ENCODE peak calls at places on chromosome X, in seven cellular contexts. One of them, this sample, is unnamed.

GRCh38 chrX:19879181-19879580 is 8.2 kb downstream of the SH3KBP1 start:
- DNase-seq in GM12865: no peak
- DNase-seq in lower lobe of right lung: no peak
- DNase-seq in astrocyte: no peak
- DNase-seq in breast epithelium: no peak
- DNase-seq in neural progenitor cell: no peak
- DNase-seq in cardiac fibroblast: no peak
- DNase-seq in this sample: no peak

GRCh38 chrX:13128104-13128503 is 83.7 kb upstream of the FAM9C start:
- DNase-seq in cardiac fibroblast: peak; percentile 60
- DNase-seq in GM12865: no peak
- DNase-seq in breast epithelium: no peak
- DNase-seq in lower lobe of right lung: no peak
- DNase-seq in neural progenitor cell: no peak
- DNase-seq in astrocyte: no peak
- DNase-seq in this sample: peak; percentile 66

GRCh38 chrX:16469870-16470269 is 180.1 kb upstream of the S100G start:
- DNase-seq in neural progenitor cell: peak; percentile 8
- DNase-seq in GM12865: peak; percentile 3
- DNase-seq in cardiac fibroblast: no peak
- DNase-seq in astrocyte: no peak
- DNase-seq in lower lobe of right lung: no peak
- DNase-seq in breast epithelium: no peak
- DNase-seq in this sample: no peak

GRCh38 chrX:30521440-30522182 is 56.0 kb downstream of the TASL start:
- DNase-seq in lower lobe of right lung: no peak
- DNase-seq in neural progenitor cell: peak; percentile 25
- DNase-seq in astrocyte: peak; percentile 24
- DNase-seq in GM12865: no peak
- DNase-seq in cardiac fibroblast: peak; percentile 78
- DNase-seq in breast epithelium: no peak
- DNase-seq in this sample: peak; percentile 65

GRCh38 chrX:50691820-50692219 is 122.2 kb downstream of the SHROOM4 start:
- DNase-seq in neural progenitor cell: peak; percentile 67
- DNase-seq in lower lobe of right lung: no peak
- DNase-seq in breast epithelium: no peak
- DNase-seq in astrocyte: no peak
- DNase-seq in cardiac fibroblast: peak; percentile 58
- DNase-seq in GM12865: peak; percentile 48
- DNase-seq in this sample: peak; percentile 53

GRCh38 chrX:45803383-45803921 is 602.8 kb upstream of the DIPK2B start:
- DNase-seq in lower lobe of right lung: no peak
- DNase-seq in breast epithelium: no peak
- DNase-seq in cardiac fibroblast: peak; percentile 95
- DNase-seq in neural progenitor cell: no peak
- DNase-seq in astrocyte: peak; percentile 93
- DNase-seq in GM12865: peak; percentile 12
- DNase-seq in this sample: peak; percentile 85

GRCh38 chrX:29797156-29797555 is 418.2 kb upstream of the MAGEB2 start:
- DNase-seq in cardiac fibroblast: no peak
- DNase-seq in breast epithelium: no peak
- DNase-seq in astrocyte: no peak
- DNase-seq in GM12865: no peak
- DNase-seq in neural progenitor cell: no peak
- DNase-seq in lower lobe of right lung: no peak
- DNase-seq in this sample: no peak

GRCh38 chrX:121121021-121121420 is 73.6 kb downstream of the GLUD2 start:
- DNase-seq in GM12865: no peak
- DNase-seq in lower lobe of right lung: no peak
- DNase-seq in cardiac fibroblast: no peak
- DNase-seq in astrocyte: no peak
- DNase-seq in neural progenitor cell: no peak
- DNase-seq in breast epithelium: no peak
- DNase-seq in this sample: no peak

GRCh38 chrX:124018031-124018430 is 56.5 kb downstream of the STAG2 start:
- DNase-seq in breast epithelium: no peak
- DNase-seq in neural progenitor cell: no peak
- DNase-seq in GM12865: no peak
- DNase-seq in cardiac fibroblast: peak; percentile 13
- DNase-seq in astrocyte: no peak
- DNase-seq in lower lobe of right lung: no peak
- DNase-seq in this sample: peak; percentile 16

GRCh38 chrX:136589966-136590365 is 58.0 kb downstream of the VGLL1 start:
- DNase-seq in breast epithelium: no peak
- DNase-seq in neural progenitor cell: no peak
- DNase-seq in GM12865: no peak
- DNase-seq in lower lobe of right lung: no peak
- DNase-seq in astrocyte: no peak
- DNase-seq in cardiac fibroblast: no peak
- DNase-seq in this sample: no peak

GRCh38 chrX:31580227-31580626 is 508.4 kb upstream of the FTHL17 start:
- DNase-seq in astrocyte: peak; percentile 25
- DNase-seq in lower lobe of right lung: no peak
- DNase-seq in cardiac fibroblast: peak; percentile 23
- DNase-seq in GM12865: no peak
- DNase-seq in breast epithelium: no peak
- DNase-seq in neural progenitor cell: no peak
- DNase-seq in this sample: no peak

GRCh38 chrX:40010550-40011364 is 87.0 kb downstream of the BCOR start:
- DNase-seq in lower lobe of right lung: no peak
- DNase-seq in breast epithelium: no peak
- DNase-seq in GM12865: no peak
- DNase-seq in astrocyte: no peak
- DNase-seq in cardiac fibroblast: no peak
- DNase-seq in neural progenitor cell: peak; percentile 58
- DNase-seq in this sample: no peak

GRCh38 chrX:37754518-37754917 is 25.3 kb upstream of the CYBB start:
- DNase-seq in neural progenitor cell: no peak
- DNase-seq in GM12865: peak; percentile 18
- DNase-seq in astrocyte: no peak
- DNase-seq in cardiac fibroblast: no peak
- DNase-seq in lower lobe of right lung: no peak
- DNase-seq in breast epithelium: no peak
- DNase-seq in this sample: no peak

GRCh38 chrX:20348139-20348538 is 81.4 kb upstream of the RPS6KA3 start:
- DNase-seq in astrocyte: no peak
- DNase-seq in cardiac fibroblast: no peak
- DNase-seq in breast epithelium: no peak
- DNase-seq in neural progenitor cell: no peak
- DNase-seq in lower lobe of right lung: no peak
- DNase-seq in GM12865: no peak
- DNase-seq in this sample: no peak

GRCh38 chrX:4668802-4669536 is 955.5 kb upstream of the PRKX start:
- DNase-seq in lower lobe of right lung: no peak
- DNase-seq in astrocyte: no peak
- DNase-seq in GM12865: no peak
- DNase-seq in breast epithelium: no peak
- DNase-seq in neural progenitor cell: no peak
- DNase-seq in cardiac fibroblast: no peak
- DNase-seq in this sample: no peak
- H3K4me3 ChIP-seq in lower lobe of right lung: no peak overlapping the region
- H3K4me3 ChIP-seq in astrocyte: no peak overlapping the region
- H3K4me3 ChIP-seq in GM12865: no peak overlapping the region
- H3K4me3 ChIP-seq in breast epithelium: no peak overlapping the region
- H3K4me3 ChIP-seq in neural progenitor cell: no peak overlapping the region
- H3K4me3 ChIP-seq in cardiac fibroblast: no peak overlapping the region
- H3K4me3 ChIP-seq in this sample: no peak overlapping the region

GRCh38 chrX:138026211-138026610 is 460.3 kb downstream of the ZIC3 start:
- DNase-seq in breast epithelium: no peak
- DNase-seq in cardiac fibroblast: peak; percentile 0
- DNase-seq in lower lobe of right lung: no peak
- DNase-seq in GM12865: peak; percentile 0
- DNase-seq in astrocyte: no peak
- DNase-seq in neural progenitor cell: no peak
- DNase-seq in this sample: peak; percentile 0
- TF ChIP-seq CTCF in breast epithelium: no peak
- TF ChIP-seq CTCF in cardiac fibroblast: no peak
- TF ChIP-seq CTCF in lower lobe of right lung: no peak
- TF ChIP-seq CTCF in GM12865: peak; percentile 34
- TF ChIP-seq CTCF in astrocyte: peak; percentile 27
- TF ChIP-seq CTCF in neural progenitor cell: peak; percentile 52
- TF ChIP-seq CTCF in this sample: peak; percentile 40

GRCh38 chrX:79154612-79155358 is 10.3 kb downstream of the GPR174 start:
- DNase-seq in neural progenitor cell: no peak
- DNase-seq in GM12865: no peak
- DNase-seq in lower lobe of right lung: no peak
- DNase-seq in astrocyte: no peak
- DNase-seq in breast epithelium: no peak
- DNase-seq in cardiac fibroblast: no peak
- DNase-seq in this sample: no peak

GRCh38 chrX:79147477-79147876 is 3.0 kb downstream of the GPR174 start:
- DNase-seq in cardiac fibroblast: no peak
- DNase-seq in breast epithelium: no peak
- DNase-seq in neural progenitor cell: no peak
- DNase-seq in lower lobe of right lung: no peak
- DNase-seq in GM12865: peak; percentile 49
- DNase-seq in astrocyte: no peak
- DNase-seq in this sample: no peak

GRCh38 chrX:79156818-79157217 is 12.3 kb downstream of the GPR174 start:
- DNase-seq in neural progenitor cell: no peak
- DNase-seq in breast epithelium: no peak
- DNase-seq in cardiac fibroblast: no peak
- DNase-seq in lower lobe of right lung: no peak
- DNase-seq in astrocyte: no peak
- DNase-seq in GM12865: no peak
- DNase-seq in this sample: no peak

GRCh38 chrX:79153348-79153747 is 8.9 kb downstream of the GPR174 start:
- DNase-seq in neural progenitor cell: no peak
- DNase-seq in breast epithelium: no peak
- DNase-seq in GM12865: no peak
- DNase-seq in cardiac fibroblast: no peak
- DNase-seq in astrocyte: no peak
- DNase-seq in lower lobe of right lung: no peak
- DNase-seq in this sample: no peak
- H3K4me3 ChIP-seq in neural progenitor cell: no peak overlapping the region
- H3K4me3 ChIP-seq in breast epithelium: no peak overlapping the region
- H3K4me3 ChIP-seq in GM12865: no peak overlapping the region
- H3K4me3 ChIP-seq in cardiac fibroblast: no peak overlapping the region
- H3K4me3 ChIP-seq in astrocyte: no peak overlapping the region
- H3K4me3 ChIP-seq in lower lobe of right lung: no peak overlapping the region
- H3K4me3 ChIP-seq in this sample: no peak overlapping the region

GRCh38 chrX:153643431-153644351 is 3.3 kb upstream of the DUSP9 start:
- DNase-seq in neural progenitor cell: peak; percentile 61
- DNase-seq in cardiac fibroblast: peak; percentile 8
- DNase-seq in GM12865: no peak
- DNase-seq in astrocyte: no peak
- DNase-seq in breast epithelium: no peak
- DNase-seq in lower lobe of right lung: no peak
- DNase-seq in this sample: no peak
- TF ChIP-seq CTCF in neural progenitor cell: peak; percentile 16
- TF ChIP-seq CTCF in cardiac fibroblast: no peak
- TF ChIP-seq CTCF in GM12865: peak; percentile 7
- TF ChIP-seq CTCF in astrocyte: no peak
- TF ChIP-seq CTCF in breast epithelium: no peak
- TF ChIP-seq CTCF in lower lobe of right lung: no peak
- TF ChIP-seq CTCF in this sample: no peak

DNA sequence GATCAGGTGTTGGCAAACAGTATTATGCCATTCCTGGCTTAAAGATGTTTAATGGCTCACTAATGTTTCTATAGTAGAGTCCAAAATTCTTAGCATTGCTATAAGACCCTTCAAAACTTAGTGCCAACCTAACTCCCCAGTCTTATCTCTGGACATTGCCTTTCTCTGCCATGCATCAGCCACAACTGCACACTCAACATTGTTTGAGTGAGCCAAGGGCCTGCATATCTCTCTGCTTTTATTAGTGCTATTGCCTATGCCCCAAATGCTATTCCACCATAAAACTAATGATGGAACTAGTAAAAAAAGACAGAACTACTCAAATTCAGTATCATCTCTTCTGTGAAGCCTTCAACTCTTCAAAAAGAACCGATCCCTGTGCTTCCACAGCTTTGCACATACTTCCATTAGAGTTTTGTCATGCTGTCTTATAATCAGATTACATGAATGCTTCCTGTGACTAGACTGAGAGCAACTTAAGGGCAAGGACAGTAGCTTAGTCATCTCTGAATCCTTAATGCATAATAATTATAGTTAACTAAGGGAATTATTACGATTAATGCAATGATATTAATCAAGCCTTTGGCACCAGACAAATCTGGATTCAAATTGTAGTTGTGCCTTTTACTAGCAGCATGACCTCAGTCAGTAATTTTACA is 53.7 kb downstream of the CHM start:
- DNase-seq in neural progenitor cell: no peak
- DNase-seq in GM12865: no peak
- DNase-seq in cardiac fibroblast: peak; percentile 29
- DNase-seq in astrocyte: peak; percentile 11
- DNase-seq in breast epithelium: no peak
- DNase-seq in lower lobe of right lung: no peak
- DNase-seq in this sample: no peak
- H3K4me3 ChIP-seq in neural progenitor cell: no peak overlapping the region
- H3K4me3 ChIP-seq in GM12865: no peak overlapping the region
- H3K4me3 ChIP-seq in cardiac fibroblast: no peak overlapping the region
- H3K4me3 ChIP-seq in astrocyte: no peak overlapping the region
- H3K4me3 ChIP-seq in breast epithelium: no peak overlapping the region
- H3K4me3 ChIP-seq in lower lobe of right lung: no peak overlapping the region
- H3K4me3 ChIP-seq in this sample: no peak overlapping the region

DNA sequence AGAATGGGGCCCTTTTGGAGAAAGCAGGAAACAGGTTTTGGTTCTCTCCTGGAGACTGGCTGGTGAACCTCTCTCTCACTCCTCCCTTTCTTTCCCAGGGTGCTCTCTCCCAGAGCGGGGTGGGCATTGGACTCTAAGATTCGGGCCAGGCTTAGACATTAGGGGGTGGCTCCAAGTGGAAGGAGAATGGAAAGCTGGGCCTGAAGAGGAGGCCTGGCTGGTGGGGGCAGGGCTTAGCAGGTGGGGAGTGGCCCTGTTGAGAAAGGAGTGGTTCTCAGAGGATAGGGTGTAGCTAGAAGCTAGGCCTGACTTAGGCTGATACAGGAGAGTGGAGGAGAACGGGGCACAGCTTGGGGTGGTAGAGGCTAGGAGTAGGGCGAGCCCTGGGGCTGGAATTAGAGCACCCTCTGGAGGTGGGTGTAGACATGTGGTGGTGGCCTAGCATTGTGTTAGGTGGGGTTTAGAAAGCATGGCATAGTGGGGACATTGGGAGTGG is 5.7 kb downstream of the PLP2 start:
- DNase-seq in breast epithelium: no peak
- DNase-seq in GM12865: no peak
- DNase-seq in cardiac fibroblast: no peak
- DNase-seq in astrocyte: no peak
- DNase-seq in neural progenitor cell: no peak
- DNase-seq in lower lobe of right lung: peak; percentile 47
- DNase-seq in this sample: no peak
- TF ChIP-seq CTCF in breast epithelium: no peak
- TF ChIP-seq CTCF in GM12865: no peak
- TF ChIP-seq CTCF in cardiac fibroblast: no peak
- TF ChIP-seq CTCF in astrocyte: no peak
- TF ChIP-seq CTCF in neural progenitor cell: no peak
- TF ChIP-seq CTCF in lower lobe of right lung: peak; percentile 9
- TF ChIP-seq CTCF in this sample: peak; percentile 8

GRCh38 chrX:129637217-129638109 is 17.3 kb downstream of the APLN start:
- DNase-seq in breast epithelium: peak; percentile 34
- DNase-seq in cardiac fibroblast: peak; percentile 77
- DNase-seq in GM12865: peak; percentile 74
- DNase-seq in lower lobe of right lung: peak; percentile 73
- DNase-seq in astrocyte: no peak
- DNase-seq in neural progenitor cell: peak; percentile 68
- DNase-seq in this sample: peak; percentile 76
- H3K4me3 ChIP-seq in breast epithelium: no peak overlapping the region
- H3K4me3 ChIP-seq in cardiac fibroblast: no peak overlapping the region
- H3K4me3 ChIP-seq in GM12865: no peak overlapping the region
- H3K4me3 ChIP-seq in lower lobe of right lung: no peak overlapping the region
- H3K4me3 ChIP-seq in astrocyte: no peak overlapping the region
- H3K4me3 ChIP-seq in neural progenitor cell: no peak overlapping the region
- H3K4me3 ChIP-seq in this sample: no peak overlapping the region

GRCh38 chrX:68018248-68019203 is 414.8 kb downstream of the OPHN1 start:
- DNase-seq in lower lobe of right lung: no peak
- DNase-seq in cardiac fibroblast: peak; percentile 54
- DNase-seq in astrocyte: no peak
- DNase-seq in neural progenitor cell: peak; percentile 46
- DNase-seq in breast epithelium: no peak
- DNase-seq in GM12865: no peak
- DNase-seq in this sample: peak; percentile 28
- TF ChIP-seq CTCF in lower lobe of right lung: peak; percentile 17
- TF ChIP-seq CTCF in cardiac fibroblast: peak; percentile 55
- TF ChIP-seq CTCF in astrocyte: peak; percentile 22
- TF ChIP-seq CTCF in neural progenitor cell: peak; percentile 56
- TF ChIP-seq CTCF in breast epithelium: peak; percentile 8
- TF ChIP-seq CTCF in GM12865: no peak
- TF ChIP-seq CTCF in this sample: peak; percentile 53